ENCODE peak calls at places on chromosomes 1 and 21, in six cellular contexts. B is PC-9, Q is HCT116, Y is tibial artery, E is stomach, K is A549. N is an unnamed sample. For H3K4me1, the result is how much of the 10 kb centered on the place peaks cover.

GRCh38 chr1:84947536-84948410 is 49.1 kb downstream of the MCOLN2 start:
- DNase-seq in B (no peak), Q (no peak), Y (no peak), E (no peak), K (no peak), N (no peak)

GRCh38 chr1:192439373-192440025 is 122.7 kb downstream of the RGS21 start:
- DNase-seq in B (no peak), Q (no peak), Y (no peak), E (no peak), K (peak), N (no peak)

GRCh38 chr1:40837601-40838000 is 24.6 kb downstream of the CITED4 start:
- DNase-seq in B (no peak), Q (no peak), Y (no peak), E (no peak), K (no peak), N (no peak)

GRCh38 chr1:94207695-94208094 is 29.7 kb downstream of the ARHGAP29 start:
- DNase-seq in B (no peak), Q (no peak), Y (no peak), E (no peak), K (no peak), N (no peak)

GRCh38 chr1:209130886-209131285 is 452.6 kb upstream of the CAMK1G start:
- DNase-seq in B (no peak), Q (no peak), Y (no peak), E (no peak), K (no peak), N (no peak)

GRCh38 chr1:204342310-204342709 is 17.4 kb downstream of the PLEKHA6 start:
- DNase-seq in B (no peak), Q (no peak), Y (no peak), E (no peak), K (no peak), N (no peak)

GRCh38 chr21:33299181-33299752 is 25.5 kb upstream of the IFNAR1 start:
- DNase-seq in B (peak), Q (no peak), Y (no peak), E (no peak), K (no peak), N (no peak)

GRCh38 chr1:2593251-2593878 is 6.8 kb downstream of the PRXL2B start:
- DNase-seq in B (no peak), Q (no peak), Y (peak), E (no peak), K (no peak), N (no peak)

GRCh38 chr1:220787069-220787614 is 429 bp downstream of the MTARC1 start:
- DNase-seq in B (peak), Q (peak), Y (no peak), E (peak), K (peak), N (no peak)

GRCh38 chr1:217417363-217417762 is 213.5 kb downstream of the GPATCH2 start:
- DNase-seq in B (no peak), Q (no peak), Y (no peak), E (no peak), K (no peak), N (no peak)

GRCh38 chr1:193176788-193177187 is 9.6 kb downstream of the B3GALT2 start:
- DNase-seq in B (no peak), Q (no peak), Y (no peak), E (no peak), K (no peak), N (no peak)

GRCh38 chr1:221556435-221556834 is 185.5 kb downstream of the DUSP10 start:
- DNase-seq in B (no peak), Q (no peak), Y (no peak), E (no peak), K (no peak), N (no peak)

GRCh38 chr1:15952317-15953258 is 23.3 kb downstream of the ZBTB17 start:
- DNase-seq in B (peak), Q (peak), Y (peak), E (no peak), K (peak), N (no peak)

GRCh38 chr1:26618561-26618960 is 77.3 kb upstream of the ARID1A start:
- DNase-seq in B (no peak), Q (no peak), Y (no peak), E (no peak), K (no peak), N (no peak)

GRCh38 chr1:29686012-29686930 is 449.9 kb downstream of the PTPRU start:
- DNase-seq in B (no peak), Q (no peak), Y (peak), E (no peak), K (no peak), N (no peak)

GRCh38 chr21:37130971-37131370 is 57.9 kb downstream of the TTC3 start:
- DNase-seq in B (peak), Q (no peak), Y (no peak), E (no peak), K (no peak), N (no peak)

GRCh38 chr1:43858324-43858723 is 75.3 kb upstream of the ARTN start:
- DNase-seq in B (peak), Q (no peak), Y (peak), E (peak), K (no peak), N (peak)

GRCh38 chr21:36692125-36692843 is 6.6 kb upstream of the SIM2 start:
- DNase-seq in B (no peak), Q (no peak), Y (no peak), E (no peak), K (no peak), N (no peak)

GRCh38 chr1:1268284-1268682 is 5.4 kb downstream of the UBE2J2 start:
- DNase-seq in B (no peak), Q (no peak), Y (no peak), E (no peak), K (no peak), N (no peak)

DNA sequence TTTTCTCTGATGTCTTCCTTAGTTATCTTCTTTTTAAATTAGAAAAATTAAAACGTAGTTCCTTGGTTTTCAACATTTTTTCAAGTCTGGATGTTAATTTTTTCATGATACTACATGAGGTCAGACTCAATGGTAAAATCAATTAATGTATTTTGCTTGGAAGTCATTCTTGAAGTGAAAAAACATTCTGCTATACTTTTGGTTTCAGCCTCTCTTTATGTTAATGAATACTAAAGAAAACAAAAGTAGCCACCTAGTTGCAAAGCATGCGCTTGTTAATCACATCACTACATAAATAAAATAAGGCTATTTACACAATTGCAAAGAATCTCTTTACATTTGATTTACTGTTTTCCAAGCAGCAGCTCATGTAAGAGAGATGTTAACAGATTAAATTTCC is 170.4 kb downstream of the LIPI start:
- DNase-seq in B (no peak), Q (no peak), Y (no peak), E (no peak), K (no peak), N (no peak)
- H3K4me1 ChIP-seq in B (under half), Q (under half), Y (under half), E (under half), K (under half), N (under half)

DNA sequence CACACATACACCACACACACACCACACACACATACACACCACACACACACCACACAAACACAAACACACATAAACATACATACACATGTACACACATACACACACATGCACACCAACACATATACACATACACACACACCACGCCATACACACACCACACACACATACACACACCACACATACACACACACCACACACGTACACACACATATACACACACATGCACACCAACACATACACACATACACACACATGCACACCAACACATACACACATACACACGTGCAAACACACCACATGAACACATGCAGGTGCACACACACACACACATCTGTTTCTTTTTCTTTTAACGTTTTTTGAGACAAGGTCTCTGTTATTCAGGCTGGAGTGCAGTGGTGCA is 41.0 kb upstream of the SLC45A1 start:
- DNase-seq in B (no peak), Q (no peak), Y (no peak), E (no peak), K (no peak), N (no peak)
- H3K27ac ChIP-seq in B (no peak), Q (no peak), Y (no peak), E (no peak), K (no peak), N (no peak)

DNA sequence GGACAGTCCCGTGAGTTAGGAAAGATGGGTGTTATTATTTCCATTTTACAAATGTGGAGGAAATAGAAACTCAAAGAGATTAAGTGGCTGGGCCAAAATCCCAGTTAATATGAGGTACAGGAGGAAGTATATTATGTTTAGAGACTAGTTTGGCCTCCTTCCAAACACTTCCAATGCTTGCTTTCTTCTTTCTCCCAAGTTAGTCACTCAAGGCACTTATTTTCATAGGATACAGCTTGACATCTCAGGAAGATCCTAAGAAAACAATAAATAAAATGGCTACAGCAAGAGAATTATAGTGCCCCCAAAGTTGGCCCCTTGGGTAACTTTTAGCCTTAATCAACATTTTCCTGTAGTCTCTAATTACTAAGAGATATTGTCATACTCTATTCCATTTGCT is 47.5 kb upstream of the IPO9 start:
- DNase-seq in B (no peak), Q (no peak), Y (no peak), E (no peak), K (no peak), N (no peak)
- H3K4me1 ChIP-seq in B (under half), Q (under half), Y (under half), E (under half), K (under half), N (under half)

GRCh38 chr1:12461764-12462163 is 156.2 kb downstream of the DHRS3 start:
- DNase-seq in B (peak), Q (no peak), Y (no peak), E (no peak), K (no peak), N (no peak)

GRCh38 chr1:12458571-12458970 is 159.4 kb downstream of the DHRS3 start:
- DNase-seq in B (no peak), Q (no peak), Y (peak), E (no peak), K (no peak), N (no peak)

GRCh38 chr1:12462586-12462985 is 155.4 kb downstream of the DHRS3 start:
- DNase-seq in B (no peak), Q (no peak), Y (no peak), E (no peak), K (no peak), N (no peak)

GRCh38 chr1:12460121-12460520 is 157.9 kb downstream of the DHRS3 start:
- DNase-seq in B (no peak), Q (no peak), Y (no peak), E (peak), K (no peak), N (no peak)

GRCh38 chr1:12460911-12461621 is 156.9 kb downstream of the DHRS3 start:
- DNase-seq in B (no peak), Q (no peak), Y (peak), E (peak), K (no peak), N (no peak)
- H3K27ac ChIP-seq in B (no peak), Q (no peak), Y (peak), E (peak), K (peak), N (peak)

DNA sequence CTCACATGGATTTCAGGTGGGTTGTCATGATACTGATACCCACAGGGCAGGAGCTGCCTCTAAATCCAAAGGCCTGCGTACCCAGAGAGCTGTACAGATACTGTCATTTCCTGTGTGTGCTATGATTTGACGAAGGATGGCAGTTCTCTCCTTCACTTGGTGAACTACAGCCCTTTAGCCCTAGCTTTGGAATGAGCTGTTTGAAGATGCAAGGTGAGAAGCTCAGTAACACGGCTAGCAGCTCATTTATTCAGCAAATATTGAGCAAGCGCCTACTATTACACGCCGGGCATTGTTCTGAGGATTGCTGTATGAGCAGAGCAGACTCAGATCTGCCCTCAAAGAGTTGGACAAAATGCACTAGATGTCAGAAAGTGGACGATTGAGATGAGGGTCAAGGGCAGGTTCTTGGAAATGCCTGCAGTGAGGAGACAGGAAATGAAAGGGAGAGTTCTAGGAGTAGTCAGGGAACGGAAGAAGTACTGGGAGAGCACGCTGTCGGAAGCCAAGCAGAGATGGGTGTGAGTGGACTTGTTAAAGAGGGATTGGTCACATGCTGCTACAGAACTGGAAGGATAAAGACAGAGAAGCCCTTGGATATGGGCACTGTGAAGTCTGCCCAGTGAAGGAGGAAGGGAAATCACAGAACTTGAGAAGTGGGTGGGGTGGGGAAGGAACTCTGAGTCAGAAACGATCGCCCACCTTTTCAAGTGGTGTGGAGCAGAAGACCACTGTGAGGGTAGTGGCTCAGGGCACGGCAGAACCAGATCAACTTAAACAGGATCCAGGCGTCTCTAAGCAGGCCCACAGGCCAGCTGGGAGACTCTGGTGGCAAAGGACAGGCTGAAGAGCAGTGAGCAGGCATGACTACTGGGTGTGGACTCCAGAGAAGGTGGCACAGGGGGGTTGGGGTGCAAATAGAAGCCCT is 7.1 kb downstream of the PTGFRN start:
- DNase-seq in B (no peak), Q (no peak), Y (peak), E (no peak), K (no peak), N (no peak)
- H3K4me1 ChIP-seq in B (half or more), Q (under half), Y (under half), E (under half), K (under half), N (under half)

N was measured in uterus.